ENCODE peak calls at places on chromosomes 11 and 22, in ten cellular contexts. Y, L, T, X, V, K, F, O, Z and W are unnamed samples.

GRCh38 chr11:1744137-1744878 is 6.1 kb downstream of the IFITM10 start:
- DNase-seq in V (no peak), Z (peak; percentile 59), X (no peak), Y (no peak), T (no peak), L (no peak), O (peak; percentile 42), K (no peak), F (no peak), W (peak; percentile 67)

GRCh38 chr11:62875698-62876483 is 4.8 kb upstream of the SLC3A2 start:
- DNase-seq in F (no peak), O (no peak), Y (no peak), T (no peak), K (no peak), X (no peak), V (no peak), L (no peak), Z (no peak), W (no peak)

GRCh38 chr22:29907753-29908515 is 25.0 kb downstream of the MTMR3 start:
- DNase-seq in Z (no peak), O (no peak), Y (peak; percentile 95), X (no peak), K (no peak), T (peak; percentile 96), V (peak; percentile 12), F (peak; percentile 60), L (peak; percentile 81), W (peak; percentile 16)

GRCh38 chr22:35219012-35219411 is 38.3 kb upstream of the HMGXB4 start:
- DNase-seq in O (no peak), Z (no peak), F (no peak), L (no peak), X (no peak), Y (no peak), T (peak; percentile 92), V (no peak), K (no peak), W (no peak)

GRCh38 chr11:75301602-75302345 is 49.7 kb downstream of the ARRB1 start:
- DNase-seq in Y (no peak), V (no peak), F (peak; percentile 25), X (no peak), K (no peak), T (no peak), L (no peak), Z (no peak), O (no peak), W (no peak)

GRCh38 chr11:64744544-64745218 is 739 bp upstream of the RASGRP2 start:
- DNase-seq in Z (no peak), F (no peak), T (no peak), O (no peak), K (no peak), X (peak; percentile 27), Y (no peak), V (no peak), L (no peak), W (no peak)

GRCh38 chr22:24289138-24289537 is 18.5 kb downstream of the SPECC1L start:
- DNase-seq in K (no peak), Z (no peak), O (no peak), T (peak; percentile 77), Y (no peak), L (no peak), F (no peak), X (no peak), V (no peak), W (no peak)

GRCh38 chr11:79167510-79168188 is 273.2 kb downstream of the TENM4 start:
- DNase-seq in V (no peak), Y (no peak), F (no peak), K (no peak), Z (peak; percentile 62), O (no peak), T (no peak), L (no peak), X (no peak), W (peak; percentile 72)

GRCh38 chr11:104422320-104422944 is 258.5 kb upstream of the PDGFD start:
- DNase-seq in Y (no peak), T (no peak), O (no peak), K (no peak), F (no peak), V (no peak), X (no peak), L (no peak), Z (no peak), W (no peak)